ENCODE peak calls at places on chromosomes 5 and 9, in eight cellular contexts. One of them, this sample, is unnamed.

GRCh38 chr9:131525643-131526565 is 5.2 kb downstream of the UCK1 start:
- DNase-seq in chondrocyte: no peak
- DNase-seq in progenitor cell of endocrine pancreas: no peak
- DNase-seq in mammary epithelial cell: no peak
- DNase-seq in tibial nerve: no peak
- DNase-seq in heart right ventricle: no peak
- DNase-seq in HFF-Myc: no peak
- DNase-seq in BJ: no peak
- DNase-seq in this sample: no peak

GRCh38 chr9:120387257-120387999 is 192.5 kb downstream of the CDK5RAP2 start:
- DNase-seq in chondrocyte: no peak
- DNase-seq in progenitor cell of endocrine pancreas: no peak
- DNase-seq in mammary epithelial cell: no peak
- DNase-seq in tibial nerve: no peak
- DNase-seq in heart right ventricle: no peak
- DNase-seq in HFF-Myc: no peak
- DNase-seq in BJ: no peak
- DNase-seq in this sample: no peak

GRCh38 chr5:95280692-95281091 is 4.2 kb downstream of the MCTP1 start:
- DNase-seq in chondrocyte: no peak
- DNase-seq in progenitor cell of endocrine pancreas: no peak
- DNase-seq in mammary epithelial cell: no peak
- DNase-seq in tibial nerve: no peak
- DNase-seq in heart right ventricle: no peak
- DNase-seq in HFF-Myc: no peak
- DNase-seq in BJ: no peak
- DNase-seq in this sample: no peak

GRCh38 chr5:132608107-132608506 is 49.9 kb upstream of the IL13 start:
- DNase-seq in chondrocyte: no peak
- DNase-seq in progenitor cell of endocrine pancreas: no peak
- DNase-seq in mammary epithelial cell: no peak
- DNase-seq in tibial nerve: no peak
- DNase-seq in heart right ventricle: no peak
- DNase-seq in HFF-Myc: no peak
- DNase-seq in BJ: peak
- DNase-seq in this sample: no peak

GRCh38 chr5:400282-401215 is 42.4 kb upstream of the EXOC3 start:
- DNase-seq in chondrocyte: peak
- DNase-seq in progenitor cell of endocrine pancreas: peak
- DNase-seq in mammary epithelial cell: no peak
- DNase-seq in tibial nerve: no peak
- DNase-seq in heart right ventricle: no peak
- DNase-seq in HFF-Myc: peak
- DNase-seq in BJ: peak
- DNase-seq in this sample: no peak

GRCh38 chr9:85262333-85262732 is 479.4 kb downstream of the AGTPBP1 start:
- DNase-seq in chondrocyte: no peak
- DNase-seq in progenitor cell of endocrine pancreas: no peak
- DNase-seq in mammary epithelial cell: no peak
- DNase-seq in tibial nerve: no peak
- DNase-seq in heart right ventricle: no peak
- DNase-seq in HFF-Myc: no peak
- DNase-seq in BJ: no peak
- DNase-seq in this sample: no peak

GRCh38 chr5:119304439-119304838 is 51.4 kb upstream of the TNFAIP8 start:
- DNase-seq in chondrocyte: no peak
- DNase-seq in progenitor cell of endocrine pancreas: no peak
- DNase-seq in mammary epithelial cell: peak
- DNase-seq in tibial nerve: no peak
- DNase-seq in heart right ventricle: no peak
- DNase-seq in HFF-Myc: no peak
- DNase-seq in BJ: no peak
- DNase-seq in this sample: no peak

GRCh38 chr5:82386576-82386975 is 108.4 kb upstream of the RPS23 start:
- DNase-seq in chondrocyte: no peak
- DNase-seq in progenitor cell of endocrine pancreas: no peak
- DNase-seq in mammary epithelial cell: no peak
- DNase-seq in tibial nerve: no peak
- DNase-seq in heart right ventricle: no peak
- DNase-seq in HFF-Myc: no peak
- DNase-seq in BJ: no peak
- DNase-seq in this sample: no peak

GRCh38 chr9:95515272-95516113 is 1.3 kb downstream of the PTCH1 start:
- DNase-seq in chondrocyte: no peak
- DNase-seq in progenitor cell of endocrine pancreas: peak
- DNase-seq in mammary epithelial cell: no peak
- DNase-seq in tibial nerve: no peak
- DNase-seq in heart right ventricle: no peak
- DNase-seq in HFF-Myc: no peak
- DNase-seq in BJ: no peak
- DNase-seq in this sample: no peak

GRCh38 chr9:109314011-109314531 is 6.8 kb downstream of the EPB41L4B start:
- DNase-seq in chondrocyte: no peak
- DNase-seq in progenitor cell of endocrine pancreas: no peak
- DNase-seq in mammary epithelial cell: no peak
- DNase-seq in tibial nerve: no peak
- DNase-seq in heart right ventricle: no peak
- DNase-seq in HFF-Myc: no peak
- DNase-seq in BJ: no peak
- DNase-seq in this sample: no peak

GRCh38 chr5:89556215-89557009 is 673.4 kb upstream of the MEF2C start:
- DNase-seq in chondrocyte: no peak
- DNase-seq in progenitor cell of endocrine pancreas: no peak
- DNase-seq in mammary epithelial cell: peak
- DNase-seq in tibial nerve: no peak
- DNase-seq in heart right ventricle: no peak
- DNase-seq in HFF-Myc: peak
- DNase-seq in BJ: peak
- DNase-seq in this sample: no peak

GRCh38 chr5:135242021-135242480 is 157.0 kb downstream of the MACROH2A1 start:
- DNase-seq in chondrocyte: no peak
- DNase-seq in progenitor cell of endocrine pancreas: no peak
- DNase-seq in mammary epithelial cell: peak
- DNase-seq in tibial nerve: no peak
- DNase-seq in heart right ventricle: no peak
- DNase-seq in HFF-Myc: no peak
- DNase-seq in BJ: no peak
- DNase-seq in this sample: no peak

GRCh38 chr9:731474-731873 is 110.0 kb upstream of the DMRT1 start:
- DNase-seq in chondrocyte: no peak
- DNase-seq in progenitor cell of endocrine pancreas: no peak
- DNase-seq in mammary epithelial cell: no peak
- DNase-seq in tibial nerve: no peak
- DNase-seq in heart right ventricle: no peak
- DNase-seq in HFF-Myc: no peak
- DNase-seq in BJ: no peak
- DNase-seq in this sample: no peak

GRCh38 chr9:114280636-114281315 is 42.1 kb upstream of the ORM1 start:
- DNase-seq in chondrocyte: peak
- DNase-seq in progenitor cell of endocrine pancreas: no peak
- DNase-seq in mammary epithelial cell: no peak
- DNase-seq in tibial nerve: no peak
- DNase-seq in heart right ventricle: no peak
- DNase-seq in HFF-Myc: no peak
- DNase-seq in BJ: peak
- DNase-seq in this sample: no peak

DNA sequence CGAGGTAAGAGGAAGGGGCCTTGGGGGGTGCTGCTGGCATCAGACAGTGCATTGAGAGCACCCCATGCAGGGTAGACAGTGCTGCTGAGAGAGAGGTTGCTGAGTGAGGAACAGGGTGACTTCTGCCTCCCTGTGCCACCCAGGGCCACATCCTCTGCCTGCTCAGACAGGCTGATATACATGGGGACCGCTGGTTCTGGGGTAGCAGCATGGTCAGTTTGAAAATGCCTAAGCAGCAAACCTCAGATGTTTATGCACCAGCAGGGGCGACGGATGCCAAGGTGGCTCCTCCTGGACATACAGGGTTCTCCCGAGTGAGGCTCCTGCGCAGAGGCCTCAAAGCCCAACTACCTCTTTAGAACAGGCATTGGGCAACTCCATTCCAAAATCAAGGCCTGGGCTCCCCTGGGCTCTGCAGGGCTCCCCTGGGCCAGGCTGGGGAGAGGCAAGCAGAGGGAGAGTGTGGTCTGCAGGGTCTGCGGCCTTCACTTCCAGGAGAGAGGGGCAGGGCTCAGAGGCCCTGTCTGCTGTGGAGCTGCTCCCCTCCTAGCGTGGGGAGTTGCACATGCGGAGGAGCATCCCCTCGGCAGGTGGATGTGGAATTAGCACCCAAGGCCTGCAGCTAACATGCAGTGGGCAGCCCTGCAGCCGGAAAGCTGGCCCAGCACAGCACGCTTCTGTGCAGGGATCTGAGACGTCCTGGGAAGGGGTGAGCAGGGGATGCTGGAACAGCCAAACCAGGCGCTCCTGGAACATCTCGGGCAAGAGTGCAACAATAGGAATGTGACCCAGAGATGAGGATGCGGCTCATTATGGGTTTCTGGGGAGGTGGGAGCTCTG is 46.5 kb downstream of the IRX2 start:
- DNase-seq in chondrocyte: no peak
- DNase-seq in progenitor cell of endocrine pancreas: no peak
- DNase-seq in mammary epithelial cell: no peak
- DNase-seq in tibial nerve: no peak
- DNase-seq in heart right ventricle: no peak
- DNase-seq in HFF-Myc: no peak
- DNase-seq in BJ: no peak
- DNase-seq in this sample: no peak
- TF ChIP-seq CTCF in chondrocyte: no peak
- TF ChIP-seq CTCF in progenitor cell of endocrine pancreas: no peak
- TF ChIP-seq CTCF in mammary epithelial cell: no peak
- TF ChIP-seq CTCF in tibial nerve: no peak
- TF ChIP-seq CTCF in heart right ventricle: no peak
- TF ChIP-seq CTCF in HFF-Myc: no peak
- TF ChIP-seq CTCF in BJ: no peak
- TF ChIP-seq CTCF in this sample: no peak

GRCh38 chr5:172283020-172283861 is at the start of gene UBTD2:
- DNase-seq in chondrocyte: no peak
- DNase-seq in progenitor cell of endocrine pancreas: peak
- DNase-seq in mammary epithelial cell: peak
- DNase-seq in tibial nerve: peak
- DNase-seq in heart right ventricle: peak
- DNase-seq in HFF-Myc: no peak
- DNase-seq in BJ: no peak
- DNase-seq in this sample: peak

GRCh38 chr5:172283862-172284274 is 304 bp upstream of the UBTD2 start:
- DNase-seq in chondrocyte: no peak
- DNase-seq in progenitor cell of endocrine pancreas: peak
- DNase-seq in mammary epithelial cell: peak
- DNase-seq in tibial nerve: peak
- DNase-seq in heart right ventricle: peak
- DNase-seq in HFF-Myc: no peak
- DNase-seq in BJ: no peak
- DNase-seq in this sample: peak

GRCh38 chr5:172280937-172281336 is 2.6 kb downstream of the UBTD2 start:
- DNase-seq in chondrocyte: no peak
- DNase-seq in progenitor cell of endocrine pancreas: no peak
- DNase-seq in mammary epithelial cell: peak
- DNase-seq in tibial nerve: no peak
- DNase-seq in heart right ventricle: no peak
- DNase-seq in HFF-Myc: no peak
- DNase-seq in BJ: no peak
- DNase-seq in this sample: no peak

GRCh38 chr5:172284275-172284971 is 859 bp upstream of the UBTD2 start:
- DNase-seq in chondrocyte: no peak
- DNase-seq in progenitor cell of endocrine pancreas: no peak
- DNase-seq in mammary epithelial cell: no peak
- DNase-seq in tibial nerve: peak
- DNase-seq in heart right ventricle: no peak
- DNase-seq in HFF-Myc: no peak
- DNase-seq in BJ: no peak
- DNase-seq in this sample: no peak

DNA sequence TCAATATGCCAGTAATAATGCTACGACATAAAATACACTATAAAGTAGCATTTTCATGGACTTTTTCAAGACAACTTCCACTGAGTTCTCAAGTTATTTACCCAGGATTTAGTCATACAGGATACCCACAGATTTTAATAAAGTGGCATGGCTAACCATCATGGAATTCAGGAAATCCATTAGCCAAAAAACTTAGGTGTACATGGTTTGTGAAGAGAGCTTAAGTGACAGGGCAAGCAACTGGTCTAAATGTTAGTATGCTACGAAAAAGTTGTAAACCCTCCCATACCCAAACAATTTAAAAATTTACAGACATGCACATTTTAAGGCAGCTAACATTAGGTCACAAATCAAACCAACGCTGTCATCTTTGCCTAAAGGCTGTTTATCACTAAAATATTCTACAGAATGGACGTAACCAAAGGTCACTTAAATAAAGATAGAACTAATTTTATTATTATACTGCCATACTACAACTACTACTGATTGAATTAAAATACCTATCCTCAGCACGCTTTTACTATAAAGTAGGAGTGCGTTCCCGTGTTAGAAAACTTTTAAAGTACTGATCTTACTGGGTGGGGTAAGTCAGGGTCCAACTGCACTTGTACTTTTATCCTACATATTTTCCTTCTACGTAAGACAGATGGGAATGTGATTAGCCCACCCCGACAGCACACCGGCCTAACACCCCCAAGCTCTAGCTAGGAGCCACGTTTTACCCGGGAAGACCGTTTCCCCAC is 1.1 kb downstream of the UBTD2 start:
- DNase-seq in chondrocyte: no peak
- DNase-seq in progenitor cell of endocrine pancreas: no peak
- DNase-seq in mammary epithelial cell: peak
- DNase-seq in tibial nerve: no peak
- DNase-seq in heart right ventricle: no peak
- DNase-seq in HFF-Myc: no peak
- DNase-seq in BJ: no peak
- DNase-seq in this sample: no peak
- TF ChIP-seq CTCF in chondrocyte: no peak
- TF ChIP-seq CTCF in progenitor cell of endocrine pancreas: no peak
- TF ChIP-seq CTCF in mammary epithelial cell: no peak
- TF ChIP-seq CTCF in tibial nerve: no peak
- TF ChIP-seq CTCF in heart right ventricle: no peak
- TF ChIP-seq CTCF in HFF-Myc: no peak
- TF ChIP-seq CTCF in BJ: no peak
- TF ChIP-seq CTCF in this sample: no peak

GRCh38 chr9:118522093-118523028 is 818.2 kb downstream of the TLR4 start:
- DNase-seq in chondrocyte: no peak
- DNase-seq in progenitor cell of endocrine pancreas: peak
- DNase-seq in mammary epithelial cell: peak
- DNase-seq in tibial nerve: no peak
- DNase-seq in heart right ventricle: peak
- DNase-seq in HFF-Myc: no peak
- DNase-seq in BJ: no peak
- DNase-seq in this sample: no peak
- TF ChIP-seq CTCF in chondrocyte: peak
- TF ChIP-seq CTCF in progenitor cell of endocrine pancreas: peak
- TF ChIP-seq CTCF in mammary epithelial cell: peak
- TF ChIP-seq CTCF in tibial nerve: no peak
- TF ChIP-seq CTCF in heart right ventricle: peak
- TF ChIP-seq CTCF in HFF-Myc: peak
- TF ChIP-seq CTCF in BJ: peak
- TF ChIP-seq CTCF in this sample: peak

DNA sequence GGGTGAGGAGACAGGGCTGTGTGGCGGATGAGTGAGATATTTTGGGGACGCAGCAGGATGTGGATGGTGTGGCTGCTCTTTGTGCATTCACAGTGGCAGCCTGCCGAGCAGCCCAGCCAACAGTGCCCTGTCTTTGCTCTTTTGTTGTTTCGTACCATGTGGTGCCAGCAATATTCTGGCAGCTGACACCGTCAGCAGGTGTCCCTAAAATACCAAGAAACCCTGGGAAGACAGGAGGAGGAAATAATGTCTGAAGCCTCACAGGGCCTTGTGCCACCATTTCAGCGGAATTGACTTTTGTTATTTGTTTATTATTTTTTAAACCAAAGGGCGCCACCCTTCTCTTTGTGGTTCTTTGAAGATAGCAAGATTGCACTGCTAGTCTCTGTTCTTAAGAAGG is 141.4 kb downstream of the CCDC192 start:
- DNase-seq in chondrocyte: no peak
- DNase-seq in progenitor cell of endocrine pancreas: no peak
- DNase-seq in mammary epithelial cell: no peak
- DNase-seq in tibial nerve: no peak
- DNase-seq in heart right ventricle: peak
- DNase-seq in HFF-Myc: no peak
- DNase-seq in BJ: no peak
- DNase-seq in this sample: no peak
- TF ChIP-seq CTCF in chondrocyte: no peak
- TF ChIP-seq CTCF in progenitor cell of endocrine pancreas: no peak
- TF ChIP-seq CTCF in mammary epithelial cell: no peak
- TF ChIP-seq CTCF in tibial nerve: no peak
- TF ChIP-seq CTCF in heart right ventricle: no peak
- TF ChIP-seq CTCF in HFF-Myc: no peak
- TF ChIP-seq CTCF in BJ: no peak
- TF ChIP-seq CTCF in this sample: peak

This sample was measured in D721Med.